ENCODE peak calls at places on chromosomes 5 and 9, in five cellular contexts. One of them, this sample, is unnamed.

GRCh38 chr9:96232539-96233241 is 69.3 kb downstream of the HSD17B3 start:
- DNase-seq in breast epithelium: no peak
- DNase-seq in suprapubic skin: no peak
- DNase-seq in transverse colon: peak; percentile 35
- DNase-seq in stomach: no peak
- DNase-seq in this sample: no peak

GRCh38 chr5:126007841-126008240 is 415.4 kb upstream of the GRAMD2B start:
- DNase-seq in breast epithelium: no peak
- DNase-seq in suprapubic skin: no peak
- DNase-seq in transverse colon: no peak
- DNase-seq in stomach: no peak
- DNase-seq in this sample: no peak

GRCh38 chr9:75169623-75170022 is 81.3 kb downstream of the OSTF1 start:
- DNase-seq in breast epithelium: no peak
- DNase-seq in suprapubic skin: no peak
- DNase-seq in transverse colon: no peak
- DNase-seq in stomach: no peak
- DNase-seq in this sample: no peak

GRCh38 chr5:139186293-139186692 is 11.9 kb downstream of the SIL1 start:
- DNase-seq in breast epithelium: no peak
- DNase-seq in suprapubic skin: no peak
- DNase-seq in transverse colon: no peak
- DNase-seq in stomach: no peak
- DNase-seq in this sample: no peak

GRCh38 chr5:139549162-139549894 is 11.8 kb upstream of the UBE2D2 start:
- DNase-seq in breast epithelium: no peak
- DNase-seq in suprapubic skin: no peak
- DNase-seq in transverse colon: no peak
- DNase-seq in stomach: no peak
- DNase-seq in this sample: peak; percentile 70

GRCh38 chr9:133897675-133898074 is 94.4 kb downstream of the VAV2 start:
- DNase-seq in breast epithelium: no peak
- DNase-seq in suprapubic skin: no peak
- DNase-seq in transverse colon: no peak
- DNase-seq in stomach: no peak
- DNase-seq in this sample: no peak

GRCh38 chr9:20651926-20652325 is 29.6 kb upstream of the MLLT3 start:
- DNase-seq in breast epithelium: no peak
- DNase-seq in suprapubic skin: no peak
- DNase-seq in transverse colon: no peak
- DNase-seq in stomach: no peak
- DNase-seq in this sample: no peak

GRCh38 chr9:123011878-123012528 is 21.5 kb upstream of the GPR21 start:
- DNase-seq in breast epithelium: no peak
- DNase-seq in suprapubic skin: no peak
- DNase-seq in transverse colon: no peak
- DNase-seq in stomach: no peak
- DNase-seq in this sample: no peak

GRCh38 chr9:88044200-88044599 is 69.9 kb upstream of the CDK20 start:
- DNase-seq in breast epithelium: no peak
- DNase-seq in suprapubic skin: no peak
- DNase-seq in transverse colon: no peak
- DNase-seq in stomach: no peak
- DNase-seq in this sample: no peak

GRCh38 chr9:343773-344172 is 129.1 kb downstream of the DOCK8 start:
- DNase-seq in breast epithelium: no peak
- DNase-seq in suprapubic skin: no peak
- DNase-seq in transverse colon: no peak
- DNase-seq in stomach: no peak
- DNase-seq in this sample: no peak

GRCh38 chr5:165497707-165498106 is 1992.3 kb downstream of the MAT2B start:
- DNase-seq in breast epithelium: no peak
- DNase-seq in suprapubic skin: no peak
- DNase-seq in transverse colon: no peak
- DNase-seq in stomach: no peak
- DNase-seq in this sample: no peak

GRCh38 chr5:7597058-7597457 is 201.1 kb downstream of the ADCY2 start:
- DNase-seq in breast epithelium: peak; percentile 56
- DNase-seq in suprapubic skin: no peak
- DNase-seq in transverse colon: no peak
- DNase-seq in stomach: peak; percentile 70
- DNase-seq in this sample: no peak

GRCh38 chr5:62306494-62307363 is 723 bp downstream of the KIF2A start:
- DNase-seq in breast epithelium: peak; percentile 18
- DNase-seq in suprapubic skin: peak; percentile 82
- DNase-seq in transverse colon: peak; percentile 49
- DNase-seq in stomach: peak; percentile 38
- DNase-seq in this sample: peak; percentile 31

GRCh38 chr9:112037281-112038016 is 137.6 kb downstream of the SUSD1 start:
- DNase-seq in breast epithelium: no peak
- DNase-seq in suprapubic skin: no peak
- DNase-seq in transverse colon: peak; percentile 32
- DNase-seq in stomach: no peak
- DNase-seq in this sample: no peak

GRCh38 chr9:95049761-95050160 is 267.7 kb downstream of the FANCC start:
- DNase-seq in breast epithelium: no peak
- DNase-seq in suprapubic skin: no peak
- DNase-seq in transverse colon: no peak
- DNase-seq in stomach: no peak
- DNase-seq in this sample: no peak

GRCh38 chr5:36691241-36691640 is 84.8 kb downstream of the SLC1A3 start:
- DNase-seq in breast epithelium: no peak
- DNase-seq in suprapubic skin: no peak
- DNase-seq in transverse colon: no peak
- DNase-seq in stomach: no peak
- DNase-seq in this sample: no peak

GRCh38 chr5:124677376-124677998 is 69.0 kb downstream of the ZNF608 start:
- DNase-seq in breast epithelium: no peak
- DNase-seq in suprapubic skin: no peak
- DNase-seq in transverse colon: no peak
- DNase-seq in stomach: no peak
- DNase-seq in this sample: no peak

GRCh38 chr9:108041551-108041950 is 552.0 kb upstream of the KLF4 start:
- DNase-seq in breast epithelium: no peak
- DNase-seq in suprapubic skin: no peak
- DNase-seq in transverse colon: no peak
- DNase-seq in stomach: no peak
- DNase-seq in this sample: no peak

GRCh38 chr5:86407711-86408110 is 210.0 kb upstream of the COX7C start:
- DNase-seq in breast epithelium: no peak
- DNase-seq in suprapubic skin: no peak
- DNase-seq in transverse colon: no peak
- DNase-seq in stomach: no peak
- DNase-seq in this sample: no peak

GRCh38 chr5:144538845-144539244 is 368.2 kb downstream of the KCTD16 start:
- DNase-seq in breast epithelium: no peak
- DNase-seq in suprapubic skin: no peak
- DNase-seq in transverse colon: no peak
- DNase-seq in stomach: no peak
- DNase-seq in this sample: no peak

GRCh38 chr5:132463808-132464154 is 26.8 kb downstream of the IRF1 start:
- DNase-seq in breast epithelium: no peak
- DNase-seq in suprapubic skin: no peak
- DNase-seq in transverse colon: peak; percentile 30
- DNase-seq in stomach: no peak
- DNase-seq in this sample: no peak

GRCh38 chr5:136014049-136014516 is 14.7 kb upstream of the TGFBI start:
- DNase-seq in breast epithelium: no peak
- DNase-seq in suprapubic skin: no peak
- DNase-seq in transverse colon: no peak
- DNase-seq in stomach: no peak
- DNase-seq in this sample: no peak

GRCh38 chr5:72145351-72145750 is 38.1 kb downstream of the MAP1B start:
- DNase-seq in breast epithelium: no peak
- DNase-seq in suprapubic skin: no peak
- DNase-seq in transverse colon: no peak
- DNase-seq in stomach: no peak
- DNase-seq in this sample: no peak

GRCh38 chr5:141598389-141599360 is 20.1 kb downstream of the DIAPH1 start:
- DNase-seq in breast epithelium: no peak
- DNase-seq in suprapubic skin: no peak
- DNase-seq in transverse colon: no peak
- DNase-seq in stomach: no peak
- DNase-seq in this sample: no peak

GRCh38 chr9:38024036-38024681 is 44.9 kb downstream of the SHB start:
- DNase-seq in breast epithelium: peak; percentile 92
- DNase-seq in suprapubic skin: no peak
- DNase-seq in transverse colon: peak; percentile 43
- DNase-seq in stomach: no peak
- DNase-seq in this sample: peak; percentile 78

GRCh38 chr9:137441289-137441934 is at the start of gene ENTPD8:
- DNase-seq in breast epithelium: no peak
- DNase-seq in suprapubic skin: no peak
- DNase-seq in transverse colon: peak; percentile 89
- DNase-seq in stomach: peak; percentile 82
- DNase-seq in this sample: peak; percentile 90

GRCh38 chr5:133734916-133735315 is 122.6 kb upstream of the FSTL4 start:
- DNase-seq in breast epithelium: no peak
- DNase-seq in suprapubic skin: no peak
- DNase-seq in transverse colon: no peak
- DNase-seq in stomach: no peak
- DNase-seq in this sample: no peak
- H3K27ac ChIP-seq in breast epithelium: no peak overlapping the region
- H3K27ac ChIP-seq in suprapubic skin: no peak overlapping the region
- H3K27ac ChIP-seq in transverse colon: no peak overlapping the region
- H3K27ac ChIP-seq in stomach: no peak overlapping the region
- H3K27ac ChIP-seq in this sample: no peak overlapping the region

DNA sequence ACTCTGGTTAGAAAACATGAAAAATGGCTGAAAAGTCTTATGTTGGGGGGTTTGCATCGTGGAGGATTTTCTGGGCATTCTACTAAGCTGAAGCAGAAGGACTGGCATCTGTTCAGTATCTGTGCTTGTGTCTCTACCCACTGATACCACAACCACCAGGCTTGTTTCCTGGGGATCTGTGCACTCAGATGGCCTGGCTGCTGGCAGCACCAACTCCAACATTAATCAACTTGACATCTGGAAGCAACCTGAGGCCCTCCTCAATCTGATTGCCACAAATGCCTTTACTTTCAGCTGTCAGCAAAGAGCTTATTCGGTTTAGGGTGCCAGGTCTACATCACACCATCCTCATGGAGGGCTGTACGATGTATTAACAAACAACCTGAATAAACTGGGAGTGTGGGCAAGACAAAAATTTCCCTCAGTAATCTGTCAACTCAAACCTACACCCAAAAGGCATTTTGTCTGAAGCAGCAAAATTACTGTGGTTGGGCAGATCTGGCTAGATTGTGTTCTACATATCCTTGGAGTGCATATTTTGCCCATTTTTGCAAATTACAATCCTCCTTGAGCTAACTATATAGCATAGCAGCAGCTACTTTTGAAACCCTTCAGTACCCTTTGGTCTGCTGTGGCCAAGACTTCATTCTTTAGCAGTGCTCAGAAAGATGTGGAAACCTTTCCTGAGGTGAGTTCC is 74.6 kb downstream of the FOXD1 start:
- DNase-seq in breast epithelium: no peak
- DNase-seq in suprapubic skin: no peak
- DNase-seq in transverse colon: no peak
- DNase-seq in stomach: no peak
- DNase-seq in this sample: no peak
- TF ChIP-seq POLR2AphosphoS5 in breast epithelium: no peak
- TF ChIP-seq POLR2AphosphoS5 in suprapubic skin: no peak
- TF ChIP-seq POLR2AphosphoS5 in transverse colon: no peak
- TF ChIP-seq POLR2AphosphoS5 in stomach: no peak
- TF ChIP-seq POLR2AphosphoS5 in this sample: no peak

GRCh38 chr9:13279284-13280162 is at the start of gene MPDZ:
- DNase-seq in breast epithelium: peak; percentile 58
- DNase-seq in suprapubic skin: peak; percentile 80
- DNase-seq in transverse colon: peak; percentile 37
- DNase-seq in stomach: peak; percentile 57
- DNase-seq in this sample: peak; percentile 94

GRCh38 chr9:13284011-13284410 is 4.5 kb upstream of the MPDZ start:
- DNase-seq in breast epithelium: no peak
- DNase-seq in suprapubic skin: no peak
- DNase-seq in transverse colon: no peak
- DNase-seq in stomach: no peak
- DNase-seq in this sample: no peak

GRCh38 chr9:13282998-13283397 is 3.5 kb upstream of the MPDZ start:
- DNase-seq in breast epithelium: no peak
- DNase-seq in suprapubic skin: no peak
- DNase-seq in transverse colon: no peak
- DNase-seq in stomach: no peak
- DNase-seq in this sample: no peak

GRCh38 chr9:13278368-13279246 is 885 bp downstream of the MPDZ start:
- DNase-seq in breast epithelium: peak; percentile 62
- DNase-seq in suprapubic skin: peak; percentile 87
- DNase-seq in transverse colon: peak; percentile 24
- DNase-seq in stomach: peak; percentile 26
- DNase-seq in this sample: peak; percentile 28

GRCh38 chr9:13281356-13282016 is 2.0 kb upstream of the MPDZ start:
- DNase-seq in breast epithelium: no peak
- DNase-seq in suprapubic skin: no peak
- DNase-seq in transverse colon: no peak
- DNase-seq in stomach: no peak
- DNase-seq in this sample: no peak
- H3K27ac ChIP-seq in breast epithelium: no peak overlapping the region
- H3K27ac ChIP-seq in suprapubic skin: no peak overlapping the region
- H3K27ac ChIP-seq in transverse colon: peak overlapping the region; percentile 89
- H3K27ac ChIP-seq in stomach: no peak overlapping the region
- H3K27ac ChIP-seq in this sample: no peak overlapping the region

GRCh38 chr9:78033870-78034269 is 2.3 kb upstream of the GNAQ start:
- DNase-seq in breast epithelium: no peak
- DNase-seq in suprapubic skin: no peak
- DNase-seq in transverse colon: no peak
- DNase-seq in stomach: no peak
- DNase-seq in this sample: no peak

GRCh38 chr9:78038620-78039300 is 7.1 kb upstream of the GNAQ start:
- DNase-seq in breast epithelium: no peak
- DNase-seq in suprapubic skin: no peak
- DNase-seq in transverse colon: peak; percentile 26
- DNase-seq in stomach: no peak
- DNase-seq in this sample: no peak

GRCh38 chr9:78032599-78033457 is 1.2 kb upstream of the GNAQ start:
- DNase-seq in breast epithelium: no peak
- DNase-seq in suprapubic skin: no peak
- DNase-seq in transverse colon: peak; percentile 21
- DNase-seq in stomach: no peak
- DNase-seq in this sample: no peak

GRCh38 chr9:78031826-78032598 is 401 bp upstream of the GNAQ start:
- DNase-seq in breast epithelium: peak; percentile 88
- DNase-seq in suprapubic skin: peak; percentile 93
- DNase-seq in transverse colon: peak; percentile 93
- DNase-seq in stomach: peak; percentile 92
- DNase-seq in this sample: peak; percentile 95

DNA sequence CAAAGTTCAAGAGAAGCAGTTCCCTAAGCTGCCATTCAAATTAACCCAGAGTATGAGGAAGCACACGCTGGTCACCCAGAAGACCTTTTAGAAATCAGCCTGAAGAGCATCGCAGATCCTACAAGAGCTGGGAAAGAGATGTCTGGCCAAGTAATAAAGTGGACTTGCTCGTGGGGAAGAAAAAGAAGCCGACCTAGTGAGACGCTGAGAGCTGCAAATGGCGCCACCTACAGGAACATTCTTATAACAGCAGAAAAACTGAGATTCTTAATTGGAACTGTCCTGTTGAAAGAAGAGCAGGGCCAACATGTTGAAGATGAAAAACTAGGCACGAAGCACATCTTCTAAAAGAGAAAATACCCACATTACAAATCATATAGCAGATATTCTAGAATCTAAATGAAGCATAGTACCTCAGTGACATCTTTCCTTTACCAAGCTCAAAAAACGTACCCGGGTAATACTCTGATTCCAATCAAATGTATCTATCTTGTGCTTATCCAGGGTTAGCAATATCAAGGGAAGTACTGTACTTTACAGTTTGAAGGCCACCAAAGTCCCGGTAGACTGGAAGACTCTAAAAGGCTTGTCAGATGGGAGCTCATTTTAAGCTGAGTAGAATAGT is 3.9 kb upstream of the GNAQ start:
- DNase-seq in breast epithelium: peak; percentile 46
- DNase-seq in suprapubic skin: no peak
- DNase-seq in transverse colon: peak; percentile 58
- DNase-seq in stomach: peak; percentile 61
- DNase-seq in this sample: peak; percentile 79
- TF ChIP-seq POLR2AphosphoS5 in breast epithelium: peak; percentile 31
- TF ChIP-seq POLR2AphosphoS5 in suprapubic skin: no peak
- TF ChIP-seq POLR2AphosphoS5 in transverse colon: no peak
- TF ChIP-seq POLR2AphosphoS5 in stomach: peak; percentile 11
- TF ChIP-seq POLR2AphosphoS5 in this sample: no peak

This sample was measured in upper lobe of left lung.